ENCODE peak calls at places on chromosome 16, in eight cellular contexts. One of them, this sample, is unnamed.

GRCh38 chr16:19137201-19137601 is 23.4 kb downstream of the ITPRIPL2 start:
- DNase-seq in right cardiac atrium: no peak
- DNase-seq in thoracic aorta: no peak
- DNase-seq in NCI-H82: no peak
- DNase-seq in RPMI8226: no peak
- DNase-seq in GF-D8: no peak
- DNase-seq in HTR-8/SVneo: no peak
- DNase-seq in mucosa of gallbladder: no peak
- DNase-seq in this sample: no peak

GRCh38 chr16:57609541-57610401 is 18.7 kb upstream of the ADGRG1 start:
- DNase-seq in right cardiac atrium: peak
- DNase-seq in thoracic aorta: no peak
- DNase-seq in NCI-H82: peak
- DNase-seq in RPMI8226: peak
- DNase-seq in GF-D8: no peak
- DNase-seq in HTR-8/SVneo: no peak
- DNase-seq in mucosa of gallbladder: peak
- DNase-seq in this sample: no peak

GRCh38 chr16:58026139-58026704 is 668 bp downstream of the MMP15 start:
- DNase-seq in right cardiac atrium: peak
- DNase-seq in thoracic aorta: no peak
- DNase-seq in NCI-H82: peak
- DNase-seq in RPMI8226: peak
- DNase-seq in GF-D8: no peak
- DNase-seq in HTR-8/SVneo: peak
- DNase-seq in mucosa of gallbladder: no peak
- DNase-seq in this sample: no peak

GRCh38 chr16:4086153-4086552 is 30.1 kb downstream of the ADCY9 start:
- DNase-seq in right cardiac atrium: peak
- DNase-seq in thoracic aorta: no peak
- DNase-seq in NCI-H82: no peak
- DNase-seq in RPMI8226: no peak
- DNase-seq in GF-D8: no peak
- DNase-seq in HTR-8/SVneo: no peak
- DNase-seq in mucosa of gallbladder: no peak
- DNase-seq in this sample: no peak

GRCh38 chr16:89308391-89309333 is 91.2 kb downstream of the ZNF778 start:
- DNase-seq in right cardiac atrium: peak
- DNase-seq in thoracic aorta: no peak
- DNase-seq in NCI-H82: no peak
- DNase-seq in RPMI8226: no peak
- DNase-seq in GF-D8: no peak
- DNase-seq in HTR-8/SVneo: no peak
- DNase-seq in mucosa of gallbladder: no peak
- DNase-seq in this sample: no peak

GRCh38 chr16:65909310-65910050 is 457.0 kb upstream of the CDH5 start:
- DNase-seq in right cardiac atrium: no peak
- DNase-seq in thoracic aorta: no peak
- DNase-seq in NCI-H82: no peak
- DNase-seq in RPMI8226: peak
- DNase-seq in GF-D8: no peak
- DNase-seq in HTR-8/SVneo: no peak
- DNase-seq in mucosa of gallbladder: peak
- DNase-seq in this sample: no peak

GRCh38 chr16:21526923-21527807 is 72.2 kb upstream of the METTL9 start:
- DNase-seq in right cardiac atrium: peak
- DNase-seq in thoracic aorta: no peak
- DNase-seq in NCI-H82: no peak
- DNase-seq in RPMI8226: no peak
- DNase-seq in GF-D8: no peak
- DNase-seq in HTR-8/SVneo: no peak
- DNase-seq in mucosa of gallbladder: no peak
- DNase-seq in this sample: no peak

GRCh38 chr16:281660-282249 is 1.2 kb upstream of the PDIA2 start:
- DNase-seq in right cardiac atrium: no peak
- DNase-seq in thoracic aorta: no peak
- DNase-seq in NCI-H82: no peak
- DNase-seq in RPMI8226: no peak
- DNase-seq in GF-D8: no peak
- DNase-seq in HTR-8/SVneo: no peak
- DNase-seq in mucosa of gallbladder: no peak
- DNase-seq in this sample: no peak

GRCh38 chr16:55615071-55615470 is 40.7 kb upstream of the SLC6A2 start:
- DNase-seq in right cardiac atrium: no peak
- DNase-seq in thoracic aorta: no peak
- DNase-seq in NCI-H82: no peak
- DNase-seq in RPMI8226: no peak
- DNase-seq in GF-D8: no peak
- DNase-seq in HTR-8/SVneo: no peak
- DNase-seq in mucosa of gallbladder: no peak
- DNase-seq in this sample: no peak

GRCh38 chr16:321532-321931 is 31.0 kb downstream of the AXIN1 start:
- DNase-seq in right cardiac atrium: peak
- DNase-seq in thoracic aorta: no peak
- DNase-seq in NCI-H82: no peak
- DNase-seq in RPMI8226: no peak
- DNase-seq in GF-D8: no peak
- DNase-seq in HTR-8/SVneo: no peak
- DNase-seq in mucosa of gallbladder: no peak
- DNase-seq in this sample: no peak

This sample was measured in NCI-H1930.